ENCODE peak calls at places on chromosomes 2 and 18, in seven cellular contexts. H is stimulated activated CD4-positive, alpha-beta T cell treated with anti-CD3 and anti-CD28 coated beads, TNF-alpha, amount 100 ng/mL, for 4 hours; P is cardiac muscle cell; K is neural crest cell; F is left cardiac atrium; S is EL; W is DMS153. C is an unnamed sample.

GRCh38 chr2:69157441-69157840 is 144.5 kb downstream of the ANTXR1 start:
- DNase-seq in F (no peak), W (no peak), S (no peak), P (no peak), H (no peak), K (no peak), C (no peak)

GRCh38 chr2:141554810-141555209 is 576.0 kb downstream of the LRP1B start:
- DNase-seq in S (peak), H (no peak), F (no peak), P (peak), K (peak), W (peak), C (no peak)

GRCh38 chr2:139354518-139354917 is 574.3 kb upstream of the NXPH2 start:
- DNase-seq in W (no peak), F (no peak), K (no peak), S (no peak), H (no peak), P (no peak), C (no peak)

GRCh38 chr2:112604952-112605351 is 20.5 kb downstream of the CHCHD5 start:
- DNase-seq in F (no peak), S (no peak), P (no peak), K (no peak), W (no peak), H (no peak), C (no peak)

GRCh38 chr2:45273412-45274189 is 264.3 kb upstream of the SIX2 start:
- DNase-seq in W (peak), P (no peak), H (no peak), F (no peak), K (no peak), S (no peak), C (no peak)

GRCh38 chr2:152407204-152407721 is 72.3 kb downstream of the FMNL2 start:
- DNase-seq in H (no peak), F (peak), K (peak), S (peak), P (peak), W (no peak), C (no peak)

GRCh38 chr2:83900859-83901258 is 558.2 kb downstream of the SUCLG1 start:
- DNase-seq in K (no peak), S (peak), F (no peak), H (no peak), P (no peak), W (no peak), C (no peak)

GRCh38 chr2:15316370-15316814 is 244.7 kb downstream of the NBAS start:
- DNase-seq in P (no peak), H (no peak), K (no peak), F (no peak), S (no peak), W (no peak), C (no peak)

GRCh38 chr2:20215183-20216040 is 9.5 kb downstream of the SDC1 start:
- DNase-seq in P (no peak), S (no peak), W (no peak), H (no peak), K (no peak), F (no peak), C (no peak)

GRCh38 chr18:68714356-68714706 is 577 bp downstream of the TMX3 start:
- DNase-seq in H (no peak), S (peak), K (peak), W (no peak), F (no peak), P (no peak), C (no peak)

GRCh38 chr2:8534729-8535397 is 147.0 kb upstream of the ID2 start:
- DNase-seq in P (peak), K (no peak), H (no peak), F (peak), S (no peak), W (no peak), C (no peak)

GRCh38 chr18:34632323-34632722 is 77.8 kb upstream of the DTNA start:
- DNase-seq in K (no peak), H (no peak), P (no peak), S (no peak), F (no peak), W (peak), C (no peak)

GRCh38 chr2:167380555-167380954 is 492.3 kb downstream of the XIRP2 start:
- DNase-seq in W (no peak), H (no peak), S (peak), P (no peak), K (no peak), F (no peak), C (no peak)

GRCh38 chr2:164913011-164913410 is 42.3 kb downstream of the SLC38A11 start:
- DNase-seq in W (no peak), K (no peak), S (no peak), F (no peak), P (no peak), H (no peak), C (no peak)

GRCh38 chr2:183490930-183491329 is 366.7 kb downstream of the NUP35 start:
- DNase-seq in S (peak), P (no peak), K (no peak), F (peak), H (no peak), W (no peak), C (no peak)

GRCh38 chr18:42883177-42883576 is 232.3 kb downstream of the RIT2 start:
- DNase-seq in P (no peak), H (no peak), S (no peak), F (no peak), W (no peak), K (no peak), C (no peak)